ENCODE peak calls at places on chromosomes 2 and 18, in four cellular contexts. T is pancreas, R is heart right ventricle, I is tibial artery. Y is an unnamed sample.

GRCh38 chr2:239811001-239811798 is 213.9 kb downstream of the NDUFA10 start:
- DNase-seq in T (no peak), R (no peak), I (peak; percentile 20), Y (no peak)

GRCh38 chr2:47534179-47534919 is 131.4 kb downstream of the MSH2 start:
- DNase-seq in I (no peak), T (peak; percentile 4), R (no peak), Y (peak; percentile 49)

GRCh38 chr2:160613466-160614153 is 120.0 kb upstream of the RBMS1 start:
- DNase-seq in T (no peak), I (no peak), R (no peak), Y (peak; percentile 34)

GRCh38 chr2:237223208-237223861 is 137.6 kb downstream of the COPS8 start:
- DNase-seq in T (peak; percentile 7), R (peak; percentile 67), I (peak; percentile 85), Y (peak; percentile 12)

GRCh38 chr2:110861616-110862260 is 129.4 kb downstream of the ACOXL start:
- DNase-seq in T (no peak), R (no peak), I (no peak), Y (no peak)

GRCh38 chr18:44887227-44887631 is 206.5 kb downstream of the SETBP1 start:
- DNase-seq in I (no peak), T (peak; percentile 73), R (no peak), Y (no peak)

GRCh38 chr18:10477863-10478260 is 23.4 kb downstream of the APCDD1 start:
- DNase-seq in T (no peak), R (no peak), I (no peak), Y (no peak)

GRCh38 chr18:37065221-37065620 is 236.3 kb downstream of the KIAA1328 start:
- DNase-seq in R (no peak), I (no peak), T (no peak), Y (no peak)

GRCh38 chr18:78979682-78980278 is at the start of gene SALL3:
- DNase-seq in I (no peak), R (no peak), T (no peak), Y (no peak)

GRCh38 chr2:55932843-55933242 is 9.3 kb upstream of the EFEMP1 start:
- DNase-seq in T (no peak), R (no peak), I (no peak), Y (no peak)

GRCh38 chr2:177396630-177397460 is 4.3 kb downstream of the AGPS start:
- DNase-seq in I (no peak), R (no peak), T (no peak), Y (peak; percentile 94)

GRCh38 chr18:59359576-59359952 is 499 bp upstream of the LMAN1 start:
- DNase-seq in R (no peak), T (no peak), I (no peak), Y (no peak)

GRCh38 chr2:67581751-67582150 is 184.6 kb downstream of the ETAA1 start:
- DNase-seq in I (no peak), R (no peak), T (no peak), Y (no peak)

GRCh38 chr2:190432567-190433231 is 24.5 kb downstream of the MFSD6 start:
- DNase-seq in R (no peak), T (no peak), I (no peak), Y (no peak)

GRCh38 chr2:217049931-217050330 is 190.1 kb upstream of the TNP1 start:
- DNase-seq in I (no peak), T (no peak), R (no peak), Y (no peak)
- H3K9me3 ChIP-seq in I (no peaks in the 10 kb centered on the region), T (no peaks in the 10 kb centered on the region), R (no peaks in the 10 kb centered on the region), Y (no peaks in the 10 kb centered on the region)

GRCh38 chr18:1848716-1849115 is 722.6 kb downstream of the METTL4 start:
- DNase-seq in R (no peak), T (no peak), I (no peak), Y (no peak)

GRCh38 chr18:1840878-1841277 is 730.4 kb downstream of the METTL4 start:
- DNase-seq in T (no peak), I (no peak), R (no peak), Y (no peak)

DNA sequence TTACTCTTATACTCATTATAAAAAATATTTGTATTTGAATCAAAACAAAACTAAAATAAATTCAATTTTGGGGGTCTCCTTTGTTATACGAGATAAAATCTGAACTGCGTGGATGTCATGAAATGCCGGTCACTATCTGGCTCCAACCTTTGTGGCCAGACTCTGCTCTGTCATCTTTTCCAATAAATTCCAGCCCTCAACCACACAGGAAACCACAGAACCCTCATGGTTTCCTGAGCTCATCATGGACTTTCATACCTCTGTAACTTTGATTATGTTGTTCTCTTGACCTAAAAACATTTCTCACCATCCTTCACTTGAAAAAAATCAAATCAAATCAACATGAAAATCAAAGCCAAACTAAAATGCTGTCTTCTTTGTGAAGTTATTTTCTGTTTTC is 724.7 kb downstream of the METTL4 start:
- DNase-seq in R (no peak), I (no peak), T (no peak), Y (no peak)
- H3K9me3 ChIP-seq in R (no peaks in the 10 kb centered on the region), I (no peaks in the 10 kb centered on the region), T (no peaks in the 10 kb centered on the region), Y (peaks cover 3% of the 10 kb centered on the region)

GRCh38 chr2:134229540-134229939 is 24.3 kb upstream of the MGAT5 start:
- DNase-seq in R (no peak), I (no peak), T (no peak), Y (no peak)
- H3K9me3 ChIP-seq in R (no peaks in the 10 kb centered on the region), I (no peaks in the 10 kb centered on the region), T (no peaks in the 10 kb centered on the region), Y (no peaks in the 10 kb centered on the region)

DNA sequence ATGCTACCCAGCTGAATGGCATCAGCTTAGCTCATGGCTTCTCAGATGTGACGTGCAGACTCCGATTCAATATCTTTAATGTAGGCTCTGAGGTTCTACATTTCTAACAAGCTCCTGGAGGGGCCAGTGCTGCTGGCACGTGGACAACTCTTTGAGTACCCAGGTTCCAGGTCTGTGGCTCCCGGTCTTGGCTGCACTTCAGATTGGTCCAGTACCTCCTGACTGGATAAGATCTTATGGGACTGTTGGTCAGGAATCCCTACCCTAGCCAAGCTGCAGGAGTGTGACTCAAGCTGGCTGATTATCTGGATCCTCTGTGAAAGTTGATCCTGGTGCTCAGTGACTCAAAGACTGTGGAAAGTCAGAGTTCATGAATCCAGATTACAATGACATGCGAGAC is 222.1 kb downstream of the ANKRD30B start:
- DNase-seq in T (no peak), R (no peak), I (no peak), Y (no peak)
- H3K9me3 ChIP-seq in T (no peaks in the 10 kb centered on the region), R (no peaks in the 10 kb centered on the region), I (no peaks in the 10 kb centered on the region), Y (no peaks in the 10 kb centered on the region)

DNA sequence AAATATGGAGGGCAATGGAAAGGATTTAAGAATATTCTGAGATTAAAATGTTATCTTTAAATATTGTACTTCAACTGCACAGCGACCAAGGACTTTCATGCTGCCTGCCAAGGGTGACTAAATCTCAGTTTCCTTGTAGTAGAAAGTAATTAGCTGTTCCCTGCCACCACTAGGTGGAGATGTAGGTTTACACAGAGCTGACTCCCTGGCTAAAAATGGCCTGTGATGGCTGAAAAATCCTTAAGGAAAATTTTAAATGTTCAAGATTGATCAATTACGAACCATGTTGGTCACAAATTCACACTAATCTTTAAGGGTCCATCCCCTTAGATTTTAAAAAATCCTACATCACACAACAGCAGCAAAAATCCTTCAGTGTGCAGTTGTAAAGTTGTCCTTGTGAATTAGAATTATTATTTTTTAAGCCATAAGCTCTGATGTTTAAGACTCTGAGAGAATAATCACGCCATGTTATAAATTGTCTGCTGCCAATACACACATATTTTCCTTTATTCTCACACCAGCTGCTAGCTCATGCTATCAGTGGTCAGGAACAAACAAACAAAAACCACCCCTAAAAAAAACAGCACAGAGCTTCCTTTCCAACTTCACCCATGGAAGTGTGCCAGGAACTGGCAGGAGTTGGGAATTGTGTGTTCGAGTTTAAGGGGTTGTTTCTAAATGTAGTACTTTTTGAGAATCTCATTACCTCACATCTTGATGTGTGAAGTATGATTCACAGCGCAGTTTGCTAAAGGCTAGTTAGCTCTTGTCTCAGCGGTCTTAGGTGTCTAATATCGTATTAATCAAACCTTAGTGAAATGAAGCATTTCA is 399.8 kb downstream of the TMEM182 start:
- DNase-seq in I (peak; percentile 29), T (peak; percentile 20), R (no peak), Y (peak; percentile 28)
- H3K9me3 ChIP-seq in I (no peaks in the 10 kb centered on the region), T (no peaks in the 10 kb centered on the region), R (no peaks in the 10 kb centered on the region), Y (no peaks in the 10 kb centered on the region)

DNA sequence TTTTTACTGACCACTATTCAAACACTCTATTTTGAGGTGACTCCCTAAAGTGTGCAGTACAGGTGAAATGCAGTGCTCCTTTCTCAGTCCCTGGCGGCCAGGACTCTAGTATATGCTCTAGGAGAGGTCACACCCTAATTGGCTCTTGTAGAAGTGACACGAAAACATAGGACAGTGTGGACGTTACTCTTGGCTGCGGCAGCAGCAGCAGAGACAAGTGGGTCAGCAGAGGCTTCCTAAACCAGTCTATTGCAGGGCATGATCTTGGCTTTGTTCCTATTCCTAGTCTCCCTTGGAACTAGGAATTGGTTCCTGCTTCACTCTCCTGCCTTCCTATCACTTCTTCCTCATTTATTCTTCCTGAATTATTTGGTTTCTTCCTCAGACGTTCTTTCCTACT is 10.1 kb upstream of the ONECUT2 start:
- DNase-seq in R (no peak), I (no peak), T (no peak), Y (no peak)
- H3K9me3 ChIP-seq in R (no peaks in the 10 kb centered on the region), I (peaks cover 29% of the 10 kb centered on the region), T (no peaks in the 10 kb centered on the region), Y (no peaks in the 10 kb centered on the region)

DNA sequence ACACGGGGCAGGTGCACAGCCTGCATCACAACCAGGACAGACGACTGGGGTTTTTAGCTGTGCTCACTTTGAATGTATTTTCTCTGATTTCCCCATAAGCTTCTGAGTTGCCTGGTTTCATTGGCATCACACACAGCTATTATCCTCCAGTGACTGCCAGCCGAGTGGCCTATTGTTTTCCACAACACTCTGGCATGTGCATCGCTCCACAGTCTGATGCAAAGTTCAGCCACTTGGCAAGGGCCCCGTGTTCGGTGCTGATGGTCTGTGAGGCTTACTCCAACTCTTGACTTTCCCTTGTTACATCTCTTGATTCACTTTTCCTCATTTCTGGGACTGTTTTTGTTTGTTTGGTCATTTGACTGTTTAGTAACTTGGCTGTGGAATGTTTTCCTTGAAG is 593.1 kb downstream of the CBLN2 start:
- DNase-seq in R (no peak), T (no peak), I (no peak), Y (no peak)
- H3K9me3 ChIP-seq in R (no peaks in the 10 kb centered on the region), T (no peaks in the 10 kb centered on the region), I (no peaks in the 10 kb centered on the region), Y (no peaks in the 10 kb centered on the region)

GRCh38 chr18:69883781-69884180 is 63.9 kb downstream of the CD226 start:
- DNase-seq in I (no peak), T (no peak), R (no peak), Y (no peak)

GRCh38 chr18:69889009-69889408 is 58.7 kb downstream of the CD226 start:
- DNase-seq in I (no peak), R (no peak), T (no peak), Y (no peak)

GRCh38 chr18:69882965-69883668 is 64.6 kb downstream of the CD226 start:
- DNase-seq in T (no peak), R (no peak), I (no peak), Y (no peak)

GRCh38 chr18:69885841-69886531 is 61.7 kb downstream of the CD226 start:
- DNase-seq in R (no peak), I (no peak), T (no peak), Y (no peak)

DNA sequence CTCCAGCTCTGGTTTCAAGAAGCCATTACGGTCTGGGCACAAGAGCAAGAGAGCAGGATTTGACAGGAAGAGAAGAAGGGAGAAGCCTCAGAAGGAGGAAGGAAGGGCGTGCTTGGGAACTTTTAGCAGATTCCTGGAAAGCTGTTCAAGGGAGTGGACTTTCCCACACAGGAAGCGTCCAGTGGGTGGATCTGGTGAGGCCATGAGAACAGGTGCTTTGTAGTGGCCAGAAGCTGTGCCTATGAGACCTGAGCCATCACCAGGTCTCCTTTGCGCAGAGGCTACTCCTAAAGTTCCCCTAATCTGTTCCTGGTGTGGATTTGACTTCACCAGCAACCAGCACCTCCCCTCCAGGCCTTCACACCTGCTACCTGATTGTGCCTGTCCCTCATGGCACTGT is 62.3 kb downstream of the CD226 start:
- DNase-seq in T (no peak), I (no peak), R (no peak), Y (no peak)
- H3K9me3 ChIP-seq in T (no peaks in the 10 kb centered on the region), I (no peaks in the 10 kb centered on the region), R (no peaks in the 10 kb centered on the region), Y (no peaks in the 10 kb centered on the region)

GRCh38 chr2:95013726-95014125 is 11.8 kb upstream of the MAL start:
- DNase-seq in T (no peak), R (no peak), I (no peak), Y (no peak)
- H3K9me3 ChIP-seq in T (no peaks in the 10 kb centered on the region), R (no peaks in the 10 kb centered on the region), I (no peaks in the 10 kb centered on the region), Y (no peaks in the 10 kb centered on the region)

Y was measured in endothelial cell of umbilical vein.